ENCODE peak calls at places on chromosomes 13 and 19, in eight cellular contexts. Y is HTR-8/SVneo; D is T-helper 1 cell; U is endodermal cell; I is cardiac muscle cell; M is activated CD4-positive, alpha-beta T cell treated with anti-CD3 and anti-CD28 coated beads, Interleukin-2, amount 10 ng/mL, durations not matched to agents 7 days and 5 days; Z is stimulated activated CD4-positive, alpha-beta T cell treated with anti-CD3 and anti-CD28 coated beads, Interleukin-4, amount 100 ng/mL, for 1 hour; W is endothelial cell. J is an unnamed sample.

GRCh38 chr19:15836345-15836594 is 20.8 kb upstream of the OR10H1 start:
- DNase-seq in Y (peak; percentile 39), D (peak; percentile 38), U (no peak), I (no peak), M (no peak), Z (no peak), W (no peak), J (no peak)

GRCh38 chr13:113451951-113452421 is 1.3 kb downstream of the ADPRHL1 start:
- DNase-seq in Y (no peak), D (no peak), U (no peak), I (peak; percentile 93), M (no peak), Z (no peak), W (no peak), J (no peak)

GRCh38 chr13:72062566-72062965 is 195.6 kb upstream of the DACH1 start:
- DNase-seq in Y (no peak), D (no peak), U (peak; percentile 85), I (no peak), M (peak; percentile 10), Z (no peak), W (peak; percentile 7), J (no peak)

GRCh38 chr19:46380690-46381089 is 32.7 kb downstream of the CCDC8 start:
- DNase-seq in Y (no peak), D (no peak), U (no peak), I (no peak), M (no peak), Z (no peak), W (no peak), J (no peak)

GRCh38 chr13:39107484-39108040 is 69.3 kb downstream of the NHLRC3 start:
- DNase-seq in Y (no peak), D (no peak), U (no peak), I (no peak), M (no peak), Z (no peak), W (no peak), J (no peak)

GRCh38 chr19:45947926-45948325 is 25.7 kb downstream of the NOVA2 start:
- DNase-seq in Y (no peak), D (no peak), U (no peak), I (no peak), M (no peak), Z (no peak), W (no peak), J (no peak)

GRCh38 chr19:13010038-13010991 is 15.0 kb downstream of the NFIX start:
- DNase-seq in Y (no peak), D (no peak), U (peak; percentile 63), I (no peak), M (no peak), Z (no peak), W (no peak), J (no peak)

GRCh38 chr13:75318138-75318833 is 163.7 kb downstream of the TBC1D4 start:
- DNase-seq in Y (no peak), D (no peak), U (no peak), I (no peak), M (peak; percentile 16), Z (peak; percentile 10), W (no peak), J (no peak)

GRCh38 chr13:27425151-27425917 is 915 bp downstream of the GTF3A start:
- DNase-seq in Y (no peak), D (no peak), U (no peak), I (no peak), M (no peak), Z (no peak), W (no peak), J (no peak)

GRCh38 chr19:7533281-7533819 is 2.2 kb upstream of the PNPLA6 start:
- DNase-seq in Y (no peak), D (no peak), U (peak; percentile 74), I (no peak), M (no peak), Z (no peak), W (no peak), J (no peak)

GRCh38 chr19:35240322-35240721 is 8.5 kb upstream of the LSR start:
- DNase-seq in Y (no peak), D (no peak), U (no peak), I (no peak), M (peak; percentile 24), Z (no peak), W (no peak), J (no peak)

GRCh38 chr13:22049384-22049783 is 378.5 kb downstream of the FGF9 start:
- DNase-seq in Y (no peak), D (no peak), U (no peak), I (no peak), M (no peak), Z (no peak), W (no peak), J (no peak)

GRCh38 chr13:97188207-97188606 is 33.9 kb upstream of the MBNL2 start:
- DNase-seq in Y (no peak), D (no peak), U (no peak), I (no peak), M (no peak), Z (no peak), W (no peak), J (no peak)

GRCh38 chr13:42233726-42234125 is 38.2 kb upstream of the AKAP11 start:
- DNase-seq in Y (no peak), D (no peak), U (no peak), I (no peak), M (no peak), Z (no peak), W (no peak), J (no peak)

GRCh38 chr19:18785179-18786124 is 5.7 kb downstream of the COMP start:
- DNase-seq in Y (peak; percentile 57), D (peak; percentile 61), U (peak; percentile 99), I (peak; percentile 86), M (peak; percentile 56), Z (peak; percentile 73), W (peak; percentile 73), J (peak; percentile 48)

GRCh38 chr13:92589955-92590354 is 636.7 kb upstream of the GPC6 start:
- DNase-seq in Y (no peak), D (no peak), U (peak; percentile 43), I (no peak), M (no peak), Z (no peak), W (no peak), J (no peak)

J was measured in effector CD4-positive, alpha-beta T cell.